ENCODE peak calls at places on chromosomes 3 and 15, in six cellular contexts. V, M, O, U, C and R are unnamed samples.

GRCh38 chr3:100782906-100783305 is 73.6 kb downstream of the TFG start:
- DNase-seq in V (no peak), M (no peak), O (no peak), U (no peak), C (peak; percentile 61), R (no peak)

GRCh38 chr15:69926011-69926410 is 171.7 kb downstream of the TLE3 start:
- DNase-seq in V (no peak), M (no peak), O (no peak), U (no peak), C (peak; percentile 20), R (no peak)

GRCh38 chr3:46564190-46565112 is 1.7 kb downstream of the LRRC2 start:
- DNase-seq in V (no peak), M (no peak), O (no peak), U (no peak), C (peak; percentile 70), R (no peak)

GRCh38 chr3:55486857-55487375 is at the start of gene WNT5A:
- DNase-seq in V (peak; percentile 67), M (no peak), O (peak; percentile 55), U (no peak), C (peak; percentile 62), R (no peak)

GRCh38 chr3:105835606-105836005 is 33.2 kb downstream of the CBLB start:
- DNase-seq in V (no peak), M (no peak), O (no peak), U (no peak), C (no peak), R (no peak)

GRCh38 chr15:39066677-39067076 is 502.1 kb upstream of the RASGRP1 start:
- DNase-seq in V (no peak), M (no peak), O (no peak), U (peak; percentile 12), C (peak; percentile 30), R (no peak)

GRCh38 chr3:47475029-47475569 is 642 bp downstream of the SCAP start:
- DNase-seq in V (no peak), M (no peak), O (no peak), U (peak; percentile 34), C (peak; percentile 25), R (no peak)

GRCh38 chr3:40657623-40658022 is 132.9 kb downstream of the ZNF621 start:
- DNase-seq in V (no peak), M (no peak), O (no peak), U (no peak), C (no peak), R (no peak)

GRCh38 chr15:72086010-72086697 is 31.8 kb downstream of the MYO9A start:
- DNase-seq in V (peak; percentile 53), M (no peak), O (no peak), U (no peak), C (no peak), R (no peak)

GRCh38 chr3:171867976-171868375 is 24.8 kb downstream of the TMEM212 start:
- DNase-seq in V (no peak), M (no peak), O (no peak), U (no peak), C (no peak), R (no peak)

GRCh38 chr3:115624898-115625297 is 1.6 kb downstream of the GAP43 start:
- DNase-seq in V (no peak), M (no peak), O (no peak), U (no peak), C (no peak), R (no peak)

GRCh38 chr3:12484198-12484982 is at the start of gene TSEN2:
- DNase-seq in V (peak; percentile 97), M (peak; percentile 96), O (peak; percentile 98), U (peak; percentile 84), C (peak; percentile 89), R (peak; percentile 95)
- TF ChIP-seq CTCF in V (peak; percentile 12), M (no peak), O (no peak), U (peak; percentile 27), C (peak; percentile 44), R (no peak)

DNA sequence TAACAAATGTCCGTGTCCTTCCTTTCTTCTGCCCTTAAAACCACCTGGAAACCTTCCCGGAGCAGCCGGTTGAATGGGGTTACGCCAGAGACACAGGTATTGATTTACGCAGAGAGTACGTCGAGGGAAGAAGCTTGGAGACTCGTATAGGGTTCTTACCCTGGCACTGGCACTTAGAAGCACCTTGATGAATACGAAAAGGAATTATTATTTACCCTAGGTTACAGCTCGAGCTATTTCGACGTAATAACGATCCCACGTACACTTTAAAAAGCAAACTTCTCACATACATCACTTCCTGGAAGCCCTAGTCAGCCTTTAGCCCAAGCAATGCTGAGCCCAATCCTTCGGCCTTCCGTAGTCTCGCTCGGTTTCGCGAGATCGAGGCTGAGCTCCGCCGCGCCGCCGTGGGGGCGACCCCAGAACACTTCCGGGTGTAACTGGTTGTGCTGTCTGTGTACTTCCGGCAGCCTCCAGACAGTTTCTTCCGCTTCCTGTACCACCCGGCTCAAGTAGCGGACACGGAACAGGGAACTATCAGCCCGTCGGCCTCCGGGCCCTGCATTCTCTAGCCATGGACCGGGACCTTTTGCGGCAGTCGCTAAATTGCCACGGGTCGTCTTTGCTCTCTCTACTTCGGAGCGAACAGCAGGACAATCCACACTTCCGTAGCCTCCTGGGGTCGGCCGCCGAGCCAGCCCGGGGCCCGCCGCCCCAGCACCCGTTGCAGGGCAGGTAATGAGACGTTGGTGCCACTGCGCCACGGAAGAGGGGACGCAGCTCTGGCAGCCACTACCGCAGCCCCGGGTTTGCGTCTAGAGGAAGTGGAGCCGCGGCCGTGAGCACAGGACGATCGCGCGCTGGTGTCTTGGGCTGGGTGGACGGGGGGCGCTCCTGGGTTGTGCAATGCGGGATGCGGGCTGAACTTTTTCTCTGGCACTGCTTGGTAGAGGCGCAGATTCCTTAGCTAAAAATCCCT is at the start of gene TTC14:
- DNase-seq in V (peak; percentile 94), M (peak; percentile 64), O (peak; percentile 86), U (peak; percentile 89), C (peak; percentile 96), R (peak; percentile 89)
- TF ChIP-seq CTCF in V (no peak), M (no peak), O (no peak), U (no peak), C (no peak), R (no peak)

GRCh38 chr3:53500165-53500777 is 5.9 kb downstream of the CACNA1D start:
- DNase-seq in V (no peak), M (no peak), O (no peak), U (no peak), C (no peak), R (no peak)

GRCh38 chr3:53496984-53497383 is 2.6 kb downstream of the CACNA1D start:
- DNase-seq in V (no peak), M (no peak), O (no peak), U (no peak), C (no peak), R (no peak)

GRCh38 chr3:53495518-53496501 is 1.4 kb downstream of the CACNA1D start:
- DNase-seq in V (no peak), M (peak; percentile 23), O (peak; percentile 34), U (no peak), C (no peak), R (no peak)

GRCh38 chr3:53501203-53501602 is 6.8 kb downstream of the CACNA1D start:
- DNase-seq in V (no peak), M (no peak), O (no peak), U (no peak), C (no peak), R (no peak)

GRCh38 chr3:53498993-53499641 is 4.7 kb downstream of the CACNA1D start:
- DNase-seq in V (no peak), M (no peak), O (no peak), U (no peak), C (no peak), R (no peak)
- TF ChIP-seq CTCF in V (no peak), M (no peak), O (peak; percentile 12), U (no peak), C (no peak), R (no peak)

DNA sequence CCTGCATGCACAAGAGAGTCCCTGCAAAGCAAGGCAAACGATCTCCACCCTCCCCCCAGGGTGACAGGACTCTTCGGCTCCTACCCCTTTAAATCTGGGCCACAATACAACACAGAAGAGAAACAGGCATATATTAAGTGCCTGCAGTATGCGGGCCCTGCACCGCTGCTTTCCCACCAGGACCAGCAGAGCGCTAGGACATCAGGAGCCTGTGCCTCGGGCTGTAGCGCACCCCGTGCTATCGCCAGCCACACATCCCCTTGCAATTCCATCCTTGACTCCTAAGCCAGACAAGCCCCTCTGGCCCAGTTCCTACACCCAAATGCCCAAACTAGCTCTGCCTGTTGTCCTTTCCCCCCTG is 4.1 kb downstream of the GALNT15 start:
- DNase-seq in V (no peak), M (no peak), O (no peak), U (no peak), C (no peak), R (no peak)
- TF ChIP-seq CTCF in V (no peak), M (no peak), O (no peak), U (no peak), C (no peak), R (peak; percentile 27)